ENCODE peak calls at places on chromosomes 16 and 17, in eight cellular contexts. Z, N, Y, S, R, A, E and W are unnamed samples.

GRCh38 chr17:62064791-62065563 is at the start of gene MED13:
- DNase-seq in Z (peak; percentile 73), N (peak; percentile 59), Y (peak; percentile 24), S (peak; percentile 56), R (peak; percentile 63), A (peak; percentile 55), E (peak; percentile 44), W (no peak)

GRCh38 chr17:18920911-18921441 is 31.0 kb upstream of the SLC5A10 start:
- DNase-seq in Z (no peak), N (no peak), Y (no peak), S (no peak), R (no peak), A (no peak), E (peak; percentile 2), W (peak; percentile 41)

GRCh38 chr16:67425046-67425445 is 5.9 kb upstream of the HSD11B2 start:
- DNase-seq in Z (no peak), N (no peak), Y (no peak), S (no peak), R (no peak), A (no peak), E (no peak), W (no peak)

GRCh38 chr16:28531777-28532744 is 6.7 kb downstream of the NUPR1 start:
- DNase-seq in Z (peak; percentile 86), N (peak; percentile 89), Y (no peak), S (peak; percentile 72), R (peak; percentile 90), A (peak; percentile 76), E (peak; percentile 47), W (no peak)

GRCh38 chr16:492211-492875 is 35.2 kb upstream of the CAPN15 start:
- DNase-seq in Z (peak; percentile 36), N (peak; percentile 52), Y (peak; percentile 52), S (no peak), R (no peak), A (no peak), E (no peak), W (no peak)

GRCh38 chr17:33778505-33779398 is 476.3 kb upstream of the CCL2 start:
- DNase-seq in Z (peak; percentile 65), N (peak; percentile 65), Y (peak; percentile 3), S (peak; percentile 31), R (no peak), A (peak; percentile 31), E (peak; percentile 80), W (peak; percentile 11)

GRCh38 chr17:34567665-34568064 is 11.7 kb upstream of the TMEM132E start:
- DNase-seq in Z (no peak), N (no peak), Y (no peak), S (no peak), R (no peak), A (no peak), E (peak; percentile 8), W (no peak)

GRCh38 chr17:12133183-12133582 is 112.5 kb downstream of the MAP2K4 start:
- DNase-seq in Z (no peak), N (no peak), Y (no peak), S (no peak), R (no peak), A (no peak), E (peak; percentile 14), W (no peak)

GRCh38 chr16:12904041-12904671 is 2.8 kb downstream of the SHISA9 start:
- DNase-seq in Z (peak; percentile 74), N (peak; percentile 48), Y (no peak), S (no peak), R (no peak), A (no peak), E (no peak), W (no peak)

GRCh38 chr16:31108794-31109558 is 790 bp downstream of the BCKDK start:
- DNase-seq in Z (no peak), N (no peak), Y (no peak), S (no peak), R (no peak), A (no peak), E (no peak), W (no peak)

GRCh38 chr16:31110106-31111034 is 2.2 kb downstream of the BCKDK start:
- DNase-seq in Z (no peak), N (no peak), Y (no peak), S (no peak), R (no peak), A (no peak), E (no peak), W (no peak)

GRCh38 chr16:31108035-31108793 is at the start of gene BCKDK:
- DNase-seq in Z (peak; percentile 83), N (peak; percentile 80), Y (peak; percentile 56), S (peak; percentile 76), R (peak; percentile 85), A (peak; percentile 68), E (peak; percentile 79), W (no peak)

GRCh38 chr16:31107465-31107867 is 720 bp upstream of the BCKDK start:
- DNase-seq in Z (no peak), N (no peak), Y (no peak), S (no peak), R (no peak), A (no peak), E (no peak), W (no peak)

DNA sequence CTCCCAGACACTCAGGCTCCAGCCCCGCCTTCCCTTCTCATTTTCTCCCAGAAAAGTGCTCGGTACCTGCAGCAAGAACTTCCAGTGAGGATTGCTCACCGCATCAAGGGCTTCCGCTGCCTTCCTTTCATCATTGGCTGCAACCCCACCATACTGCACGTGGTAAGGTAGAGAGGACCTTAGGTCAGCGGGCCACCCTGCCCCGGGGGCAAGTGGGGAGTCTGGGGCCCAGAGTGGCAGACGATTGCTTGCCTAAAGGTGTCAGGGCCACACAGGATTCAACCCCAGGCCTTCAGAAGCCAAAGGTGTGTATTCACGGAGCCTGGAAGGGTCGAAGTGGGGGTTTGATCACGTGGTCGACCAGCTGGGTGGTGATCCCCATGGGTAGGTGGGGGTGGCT is 1.4 kb downstream of the BCKDK start:
- DNase-seq in Z (no peak), N (no peak), Y (no peak), S (no peak), R (no peak), A (no peak), E (no peak), W (no peak)
- H3K27ac ChIP-seq in Z (no peak overlapping the region), N (no peak overlapping the region), Y (no peak overlapping the region), S (no peak overlapping the region), R (no peak overlapping the region), A (no peak overlapping the region), E (no peak overlapping the region), W (no peak overlapping the region)

DNA sequence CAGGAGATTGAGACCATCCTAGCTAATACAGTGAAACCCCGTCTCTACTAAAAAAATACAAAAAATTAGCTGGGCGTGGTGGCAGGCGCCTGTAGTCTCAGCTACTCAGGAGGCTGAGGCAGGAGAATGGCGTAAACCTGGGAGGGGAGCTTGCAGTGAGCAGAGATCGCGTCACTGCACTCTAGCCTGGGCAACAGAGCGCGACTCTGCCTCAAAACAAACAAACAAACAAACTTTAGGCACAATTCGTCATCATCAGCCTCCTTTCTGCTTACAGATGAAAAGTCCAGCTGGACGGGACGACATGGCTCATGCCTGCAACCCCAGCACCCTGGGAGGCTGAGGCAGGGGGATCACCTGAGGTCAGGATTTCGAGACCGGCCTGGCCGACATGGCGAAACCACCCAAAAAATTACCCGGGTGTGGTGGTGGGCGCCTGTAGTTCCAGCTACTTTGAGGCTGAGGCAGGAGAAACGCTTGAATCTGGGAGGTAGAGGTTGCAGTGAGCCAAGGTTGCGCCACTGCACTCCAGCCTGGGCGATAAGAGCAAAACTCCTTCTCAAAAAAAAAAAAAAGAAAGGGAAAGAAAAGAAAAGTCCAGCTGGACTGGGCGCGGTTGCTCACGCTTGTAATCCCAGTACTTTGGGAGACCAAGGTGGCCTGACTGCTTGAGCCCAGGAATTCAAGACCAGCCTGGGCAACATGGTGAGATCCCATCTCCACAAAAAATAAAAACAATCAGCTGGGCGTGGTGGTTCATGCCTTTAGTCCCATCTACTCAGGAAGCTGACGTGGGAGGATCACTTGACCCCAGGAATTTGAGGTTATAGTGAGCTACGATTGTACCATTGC is 1.5 kb upstream of the SPIRE2 start:
- DNase-seq in Z (no peak), N (no peak), Y (no peak), S (no peak), R (no peak), A (peak; percentile 54), E (peak; percentile 25), W (no peak)
- H3K27ac ChIP-seq in Z (no peak overlapping the region), N (no peak overlapping the region), Y (peak overlapping the region; percentile 78), S (no peak overlapping the region), R (no peak overlapping the region), A (no peak overlapping the region), E (no peak overlapping the region), W (no peak overlapping the region)

GRCh38 chr17:77723071-77723908 is 235.2 kb upstream of the TNRC6C start:
- DNase-seq in Z (no peak), N (peak; percentile 26), Y (peak; percentile 44), S (no peak), R (no peak), A (no peak), E (no peak), W (no peak)
- H3K27ac ChIP-seq in Z (no peak overlapping the region), N (no peak overlapping the region), Y (peak overlapping the region; percentile 68), S (no peak overlapping the region), R (no peak overlapping the region), A (no peak overlapping the region), E (no peak overlapping the region), W (no peak overlapping the region)

GRCh38 chr17:78925662-78926555 is 722 bp upstream of the TIMP2 start:
- DNase-seq in Z (peak; percentile 45), N (peak; percentile 65), Y (no peak), S (peak; percentile 87), R (peak; percentile 87), A (no peak), E (peak; percentile 94), W (no peak)

GRCh38 chr17:78923660-78924453 is 1.3 kb downstream of the TIMP2 start:
- DNase-seq in Z (peak; percentile 40), N (peak; percentile 92), Y (no peak), S (peak; percentile 61), R (peak; percentile 65), A (peak; percentile 88), E (no peak), W (no peak)

GRCh38 chr17:78922876-78923498 is 2.2 kb downstream of the TIMP2 start:
- DNase-seq in Z (no peak), N (peak; percentile 35), Y (no peak), S (no peak), R (no peak), A (no peak), E (no peak), W (no peak)

GRCh38 chr17:78925234-78925633 is at the start of gene TIMP2:
- DNase-seq in Z (peak; percentile 94), N (peak; percentile 92), Y (peak; percentile 72), S (peak; percentile 93), R (peak; percentile 91), A (peak; percentile 78), E (peak; percentile 91), W (no peak)

DNA sequence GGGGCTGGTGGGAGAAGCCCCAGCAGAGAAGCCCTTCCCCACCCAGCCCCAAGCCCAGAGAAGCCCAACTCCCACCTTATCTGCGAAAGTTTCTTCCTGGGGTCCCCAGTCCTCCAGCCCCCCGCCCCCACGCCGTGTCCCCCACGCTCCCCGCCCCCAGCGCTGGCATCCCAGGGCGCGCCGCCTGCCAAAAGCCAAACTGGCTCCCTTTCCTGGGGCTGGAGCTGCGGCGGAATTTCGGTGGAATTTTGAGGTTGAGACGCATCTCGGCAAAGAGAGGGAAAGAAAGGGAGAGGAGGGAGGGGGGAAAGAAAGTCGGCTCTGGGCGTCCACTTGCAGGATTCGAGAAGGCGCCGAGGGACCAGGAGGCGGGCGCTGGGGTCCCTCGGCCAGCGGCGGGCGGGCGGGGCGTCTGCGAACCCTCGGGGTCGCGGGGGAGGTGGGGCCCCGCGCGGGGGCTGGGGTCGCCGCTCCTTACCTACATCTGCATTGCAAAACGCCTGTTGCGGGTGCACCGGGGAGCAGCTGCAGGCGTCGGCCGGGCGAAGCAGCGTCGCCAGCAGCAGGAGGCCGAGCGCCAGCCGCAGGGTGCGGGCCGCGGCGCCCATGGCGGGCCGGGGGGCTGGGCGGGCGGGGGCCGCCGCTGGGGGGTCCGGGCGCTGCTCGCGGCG is 571 bp downstream of the TIMP2 start:
- DNase-seq in Z (peak; percentile 79), N (peak; percentile 73), Y (no peak), S (peak; percentile 53), R (peak; percentile 50), A (peak; percentile 27), E (peak; percentile 54), W (no peak)
- H3K27ac ChIP-seq in Z (no peak overlapping the region), N (no peak overlapping the region), Y (peak overlapping the region; percentile 67), S (peak overlapping the region; percentile 99), R (peak overlapping the region; percentile 77), A (no peak overlapping the region), E (no peak overlapping the region), W (no peak overlapping the region)